ENCODE peak calls at places on chromosomes 11 and 22, in four cellular contexts. One of them, this sample, is unnamed.

GRCh38 chr11:59053387-59053786 is 32.7 kb upstream of the GLYATL1B start:
- DNase-seq in thoracic aorta: no peak
- DNase-seq in NCI-H1105 treated with DMSO at 0.1 percent for 48 hours: peak
- DNase-seq in NCI-H1436 treated with DMSO at 0.1 percent for 48 hours: no peak
- DNase-seq in this sample: peak

GRCh38 chr22:49958961-49959781 is 1.4 kb upstream of the PIM3 start:
- DNase-seq in thoracic aorta: no peak
- DNase-seq in NCI-H1105 treated with DMSO at 0.1 percent for 48 hours: no peak
- DNase-seq in NCI-H1436 treated with DMSO at 0.1 percent for 48 hours: no peak
- DNase-seq in this sample: no peak

GRCh38 chr22:45008853-45009751 is 703 bp downstream of the PHF21B start:
- DNase-seq in thoracic aorta: no peak
- DNase-seq in NCI-H1105 treated with DMSO at 0.1 percent for 48 hours: peak
- DNase-seq in NCI-H1436 treated with DMSO at 0.1 percent for 48 hours: no peak
- DNase-seq in this sample: no peak

GRCh38 chr22:37051629-37052385 is at the start of gene KCTD17:
- DNase-seq in thoracic aorta: no peak
- DNase-seq in NCI-H1105 treated with DMSO at 0.1 percent for 48 hours: peak
- DNase-seq in NCI-H1436 treated with DMSO at 0.1 percent for 48 hours: no peak
- DNase-seq in this sample: no peak

GRCh38 chr11:69320326-69320725 is 26.4 kb downstream of the MYEOV start:
- DNase-seq in thoracic aorta: no peak
- DNase-seq in NCI-H1105 treated with DMSO at 0.1 percent for 48 hours: no peak
- DNase-seq in NCI-H1436 treated with DMSO at 0.1 percent for 48 hours: no peak
- DNase-seq in this sample: no peak

GRCh38 chr22:17952273-17952801 is 72.0 kb downstream of the MICAL3 start:
- DNase-seq in thoracic aorta: no peak
- DNase-seq in NCI-H1105 treated with DMSO at 0.1 percent for 48 hours: no peak
- DNase-seq in NCI-H1436 treated with DMSO at 0.1 percent for 48 hours: no peak
- DNase-seq in this sample: no peak

GRCh38 chr11:126346586-126346940 is 8.9 kb upstream of the ST3GAL4 start:
- DNase-seq in thoracic aorta: no peak
- DNase-seq in NCI-H1105 treated with DMSO at 0.1 percent for 48 hours: no peak
- DNase-seq in NCI-H1436 treated with DMSO at 0.1 percent for 48 hours: no peak
- DNase-seq in this sample: no peak

GRCh38 chr11:13606701-13607100 is 61.8 kb upstream of the FAR1 start:
- DNase-seq in thoracic aorta: no peak
- DNase-seq in NCI-H1105 treated with DMSO at 0.1 percent for 48 hours: no peak
- DNase-seq in NCI-H1436 treated with DMSO at 0.1 percent for 48 hours: no peak
- DNase-seq in this sample: no peak

GRCh38 chr11:64858467-64859401 is 14.3 kb upstream of the CDC42BPG start:
- DNase-seq in thoracic aorta: no peak
- DNase-seq in NCI-H1105 treated with DMSO at 0.1 percent for 48 hours: no peak
- DNase-seq in NCI-H1436 treated with DMSO at 0.1 percent for 48 hours: no peak
- DNase-seq in this sample: no peak

GRCh38 chr22:40241200-40241763 is 63.6 kb downstream of the TNRC6B start:
- DNase-seq in thoracic aorta: no peak
- DNase-seq in NCI-H1105 treated with DMSO at 0.1 percent for 48 hours: no peak
- DNase-seq in NCI-H1436 treated with DMSO at 0.1 percent for 48 hours: no peak
- DNase-seq in this sample: no peak

GRCh38 chr11:105915036-105915435 is 107.0 kb downstream of the MSANTD4 start:
- DNase-seq in thoracic aorta: no peak
- DNase-seq in NCI-H1105 treated with DMSO at 0.1 percent for 48 hours: no peak
- DNase-seq in NCI-H1436 treated with DMSO at 0.1 percent for 48 hours: no peak
- DNase-seq in this sample: peak

GRCh38 chr11:131626761-131627160 is 256.3 kb downstream of the NTM start:
- DNase-seq in thoracic aorta: no peak
- DNase-seq in NCI-H1105 treated with DMSO at 0.1 percent for 48 hours: peak
- DNase-seq in NCI-H1436 treated with DMSO at 0.1 percent for 48 hours: no peak
- DNase-seq in this sample: no peak

GRCh38 chr11:84819561-84819960 is 807.6 kb downstream of the DLG2 start:
- DNase-seq in thoracic aorta: no peak
- DNase-seq in NCI-H1105 treated with DMSO at 0.1 percent for 48 hours: no peak
- DNase-seq in NCI-H1436 treated with DMSO at 0.1 percent for 48 hours: no peak
- DNase-seq in this sample: no peak

GRCh38 chr22:25629613-25630012 is 65.1 kb downstream of the GRK3 start:
- DNase-seq in thoracic aorta: no peak
- DNase-seq in NCI-H1105 treated with DMSO at 0.1 percent for 48 hours: no peak
- DNase-seq in NCI-H1436 treated with DMSO at 0.1 percent for 48 hours: no peak
- DNase-seq in this sample: no peak

GRCh38 chr11:123561046-123561781 is 93.2 kb downstream of the SCN3B start:
- DNase-seq in thoracic aorta: no peak
- DNase-seq in NCI-H1105 treated with DMSO at 0.1 percent for 48 hours: peak
- DNase-seq in NCI-H1436 treated with DMSO at 0.1 percent for 48 hours: no peak
- DNase-seq in this sample: no peak

GRCh38 chr11:117064275-117064674 is 34.0 kb downstream of the SIK3 start:
- DNase-seq in thoracic aorta: no peak
- DNase-seq in NCI-H1105 treated with DMSO at 0.1 percent for 48 hours: no peak
- DNase-seq in NCI-H1436 treated with DMSO at 0.1 percent for 48 hours: no peak
- DNase-seq in this sample: no peak

GRCh38 chr22:30445438-30445936 is 19.9 kb downstream of the MTFP1 start:
- DNase-seq in thoracic aorta: no peak
- DNase-seq in NCI-H1105 treated with DMSO at 0.1 percent for 48 hours: no peak
- DNase-seq in NCI-H1436 treated with DMSO at 0.1 percent for 48 hours: no peak
- DNase-seq in this sample: no peak

GRCh38 chr11:119567667-119568582 is 145.0 kb upstream of the THY1 start:
- DNase-seq in thoracic aorta: no peak
- DNase-seq in NCI-H1105 treated with DMSO at 0.1 percent for 48 hours: no peak
- DNase-seq in NCI-H1436 treated with DMSO at 0.1 percent for 48 hours: peak
- DNase-seq in this sample: peak

GRCh38 chr22:39731881-39732555 is 161.5 kb downstream of the CACNA1I start:
- DNase-seq in thoracic aorta: no peak
- DNase-seq in NCI-H1105 treated with DMSO at 0.1 percent for 48 hours: no peak
- DNase-seq in NCI-H1436 treated with DMSO at 0.1 percent for 48 hours: peak
- DNase-seq in this sample: no peak

GRCh38 chr22:37501610-37502341 is 15.6 kb upstream of the MFNG start:
- DNase-seq in thoracic aorta: peak
- DNase-seq in NCI-H1105 treated with DMSO at 0.1 percent for 48 hours: no peak
- DNase-seq in NCI-H1436 treated with DMSO at 0.1 percent for 48 hours: no peak
- DNase-seq in this sample: no peak

GRCh38 chr22:44159230-44159629 is 21.5 kb upstream of the PARVG start:
- DNase-seq in thoracic aorta: no peak
- DNase-seq in NCI-H1105 treated with DMSO at 0.1 percent for 48 hours: no peak
- DNase-seq in NCI-H1436 treated with DMSO at 0.1 percent for 48 hours: no peak
- DNase-seq in this sample: no peak

GRCh38 chr22:42717197-42717967 is 3.3 kb downstream of the A4GALT start:
- DNase-seq in thoracic aorta: no peak
- DNase-seq in NCI-H1105 treated with DMSO at 0.1 percent for 48 hours: no peak
- DNase-seq in NCI-H1436 treated with DMSO at 0.1 percent for 48 hours: no peak
- DNase-seq in this sample: no peak

GRCh38 chr11:84890706-84891105 is 736.4 kb downstream of the DLG2 start:
- DNase-seq in thoracic aorta: no peak
- DNase-seq in NCI-H1105 treated with DMSO at 0.1 percent for 48 hours: no peak
- DNase-seq in NCI-H1436 treated with DMSO at 0.1 percent for 48 hours: no peak
- DNase-seq in this sample: no peak

GRCh38 chr11:327581-327923 is 6.9 kb upstream of the IFITM3 start:
- DNase-seq in thoracic aorta: no peak
- DNase-seq in NCI-H1105 treated with DMSO at 0.1 percent for 48 hours: no peak
- DNase-seq in NCI-H1436 treated with DMSO at 0.1 percent for 48 hours: no peak
- DNase-seq in this sample: no peak

GRCh38 chr11:56151376-56151775 is 8.7 kb downstream of the OR8K5 start:
- DNase-seq in thoracic aorta: no peak
- DNase-seq in NCI-H1105 treated with DMSO at 0.1 percent for 48 hours: no peak
- DNase-seq in NCI-H1436 treated with DMSO at 0.1 percent for 48 hours: no peak
- DNase-seq in this sample: no peak

GRCh38 chr11:19291064-19291463 is 50.3 kb upstream of the E2F8 start:
- DNase-seq in thoracic aorta: no peak
- DNase-seq in NCI-H1105 treated with DMSO at 0.1 percent for 48 hours: no peak
- DNase-seq in NCI-H1436 treated with DMSO at 0.1 percent for 48 hours: no peak
- DNase-seq in this sample: no peak

GRCh38 chr11:7901319-7901854 is 29.7 kb downstream of the OR10A6 start:
- DNase-seq in thoracic aorta: no peak
- DNase-seq in NCI-H1105 treated with DMSO at 0.1 percent for 48 hours: no peak
- DNase-seq in NCI-H1436 treated with DMSO at 0.1 percent for 48 hours: no peak
- DNase-seq in this sample: no peak

GRCh38 chr11:2777396-2777795 is 77.6 kb upstream of the KCNQ1OT1 start:
- DNase-seq in thoracic aorta: no peak
- DNase-seq in NCI-H1105 treated with DMSO at 0.1 percent for 48 hours: no peak
- DNase-seq in NCI-H1436 treated with DMSO at 0.1 percent for 48 hours: no peak
- DNase-seq in this sample: no peak

GRCh38 chr11:15146271-15147003 is 31.7 kb downstream of the INSC start:
- DNase-seq in thoracic aorta: no peak
- DNase-seq in NCI-H1105 treated with DMSO at 0.1 percent for 48 hours: no peak
- DNase-seq in NCI-H1436 treated with DMSO at 0.1 percent for 48 hours: no peak
- DNase-seq in this sample: no peak

GRCh38 chr11:44837650-44838049 is 110.9 kb downstream of the TSPAN18 start:
- DNase-seq in thoracic aorta: no peak
- DNase-seq in NCI-H1105 treated with DMSO at 0.1 percent for 48 hours: no peak
- DNase-seq in NCI-H1436 treated with DMSO at 0.1 percent for 48 hours: no peak
- DNase-seq in this sample: no peak